ENCODE peak calls at places on chromosomes 12 and 14, in nine cellular contexts. O is CD4-positive, alpha-beta T cell; U is PC-9; Q is RWPE1; H is uterus; B is esophagus muscularis mucosa; M is fibroblast of lung; S is fibroblast of the aortic adventitia; A is lower leg skin. F is an unnamed sample.
A peak's percentile ranks its signal among the peaks of the same experiment; 100 is the strongest.

GRCh38 chr14:57749267-57749666 is 116.6 kb downstream of the SLC35F4 start:
- DNase-seq in O (no peak), H (no peak), S (peak; percentile 51), Q (peak; percentile 66), M (peak; percentile 62), U (no peak), B (no peak), A (no peak), F (no peak)

GRCh38 chr12:89949457-89950195 is 241.0 kb upstream of the ATP2B1 start:
- DNase-seq in O (peak; percentile 62), H (peak; percentile 55), M (peak; percentile 83), A (no peak), B (no peak), U (peak; percentile 77), Q (peak; percentile 63), S (peak; percentile 77), F (no peak)

GRCh38 chr12:94625531-94625930 is 24.8 kb downstream of the TMCC3 start:
- DNase-seq in M (no peak), A (no peak), O (no peak), B (no peak), H (no peak), U (peak; percentile 37), S (no peak), Q (no peak), F (no peak)

GRCh38 chr14:60311417-60311816 is 62.4 kb downstream of the PPM1A start:
- DNase-seq in H (no peak), M (peak; percentile 37), A (no peak), U (no peak), O (no peak), S (peak; percentile 64), Q (no peak), B (no peak), F (no peak)

GRCh38 chr12:26691234-26691970 is 141.6 kb downstream of the ITPR2 start:
- DNase-seq in M (peak; percentile 99), S (peak; percentile 92), A (no peak), O (no peak), U (peak; percentile 88), B (no peak), Q (peak; percentile 86), H (no peak), F (peak; percentile 2)

GRCh38 chr14:67815573-67816235 is 686 bp downstream of the ZFYVE26 start:
- DNase-seq in U (peak; percentile 40), O (no peak), B (no peak), A (no peak), M (peak; percentile 66), H (no peak), Q (no peak), S (peak; percentile 57), F (no peak)

GRCh38 chr14:52325126-52325525 is 11.0 kb downstream of the PTGER2 start:
- DNase-seq in Q (no peak), U (no peak), A (no peak), O (no peak), M (peak; percentile 58), H (no peak), B (no peak), S (no peak), F (no peak)

GRCh38 chr12:116958402-116959197 is 47.9 kb downstream of the FBXW8 start:
- DNase-seq in Q (no peak), U (no peak), S (peak; percentile 23), O (no peak), A (no peak), M (peak; percentile 6), B (no peak), H (no peak), F (no peak)

GRCh38 chr14:28754209-28754985 is 12.2 kb upstream of the FOXG1 start:
- DNase-seq in O (no peak), Q (peak; percentile 66), B (no peak), M (peak; percentile 29), A (no peak), H (no peak), S (peak; percentile 70), U (no peak), F (peak; percentile 51)

DNA sequence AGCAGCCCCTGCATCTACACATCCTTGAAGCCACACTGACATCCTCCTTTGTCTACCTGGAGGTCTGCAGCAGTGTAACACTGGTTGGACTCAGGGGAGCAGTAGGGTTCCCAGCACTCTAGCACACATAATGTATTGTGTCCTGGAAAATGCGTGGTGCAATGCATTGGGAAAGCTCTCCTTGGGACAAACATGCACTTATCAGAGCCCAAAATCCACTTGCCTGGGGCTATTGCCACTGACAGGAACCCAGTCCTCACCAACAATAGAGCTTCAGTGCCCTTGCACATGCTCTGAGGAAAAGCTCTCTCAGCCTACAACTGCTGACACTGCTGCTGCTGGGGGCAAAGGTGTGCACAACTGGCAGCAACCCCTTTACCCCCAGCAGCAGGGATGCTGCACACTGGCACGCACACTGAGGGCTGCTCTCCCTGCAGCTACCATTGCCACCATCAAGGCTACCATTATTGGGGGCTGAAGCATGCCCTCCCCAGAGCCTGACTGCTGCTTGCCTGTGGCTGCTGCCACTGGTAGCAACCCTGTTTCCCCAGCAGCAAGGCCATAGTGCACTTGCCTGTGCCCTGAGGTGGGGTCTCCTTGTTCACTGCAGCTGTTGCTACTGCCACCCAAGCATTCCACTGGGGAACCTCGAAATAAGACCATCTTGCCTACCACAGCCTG is 221.9 kb downstream of the SLC38A4 start:
- DNase-seq in Q (no peak), U (no peak), A (no peak), B (no peak), M (no peak), O (no peak), H (no peak), S (no peak), F (no peak)
- TF ChIP-seq CTCF in Q (no peak), U (no peak), A (no peak), B (no peak), M (no peak), O (no peak), H (no peak), S (no peak), F (no peak)

DNA sequence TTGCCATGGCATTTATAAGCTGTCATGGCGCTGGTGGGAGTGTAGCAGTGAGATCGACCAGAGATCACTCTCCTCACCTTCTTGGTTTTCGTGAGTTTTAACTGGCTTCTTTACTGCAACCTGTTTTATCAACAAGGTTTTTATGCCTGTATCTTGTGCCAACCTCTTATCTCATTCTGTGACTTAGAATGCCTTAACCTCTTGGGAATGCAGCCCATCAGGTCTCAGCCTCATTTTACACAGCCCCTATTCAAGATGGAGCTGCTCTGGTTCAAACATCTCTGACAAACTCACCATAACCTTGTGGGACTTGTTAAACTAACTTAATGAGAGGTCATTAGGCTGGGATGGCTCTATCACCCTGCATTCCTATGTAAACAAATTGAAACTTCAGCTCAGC is 151.3 kb downstream of the CAND1 start:
- DNase-seq in O (no peak), S (no peak), Q (no peak), M (no peak), H (no peak), U (no peak), B (no peak), A (no peak), F (no peak)
- TF ChIP-seq CTCF in O (no peak), S (no peak), Q (no peak), M (no peak), H (no peak), U (no peak), B (no peak), A (no peak), F (no peak)

DNA sequence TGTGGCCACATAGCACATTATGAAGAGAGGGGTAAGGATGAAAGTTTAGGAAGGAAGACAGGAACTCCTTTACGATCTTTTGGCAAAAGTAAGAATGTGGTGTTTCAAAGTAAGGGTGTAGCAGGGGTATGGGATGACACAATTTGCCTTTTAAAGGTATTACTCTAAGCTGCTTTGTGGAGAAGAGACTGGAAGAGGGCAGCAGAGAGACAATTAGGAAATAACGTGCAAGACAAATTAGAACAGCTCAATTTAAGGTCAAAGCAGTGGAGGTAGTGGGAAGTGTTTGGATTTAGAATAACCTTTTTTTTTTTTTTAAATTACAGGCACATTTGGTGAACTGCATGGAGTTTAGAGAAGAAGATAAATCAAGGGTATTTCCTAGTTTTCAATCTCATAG is 342.6 kb downstream of the NOVA1 start:
- DNase-seq in S (peak; percentile 70), O (no peak), H (peak; percentile 25), U (no peak), A (peak; percentile 15), Q (peak; percentile 1), B (no peak), M (peak; percentile 18), F (no peak)
- TF ChIP-seq CTCF in S (peak; percentile 71), O (no peak), H (peak; percentile 45), U (peak; percentile 43), A (no peak), Q (peak; percentile 16), B (no peak), M (peak; percentile 51), F (peak; percentile 22)

DNA sequence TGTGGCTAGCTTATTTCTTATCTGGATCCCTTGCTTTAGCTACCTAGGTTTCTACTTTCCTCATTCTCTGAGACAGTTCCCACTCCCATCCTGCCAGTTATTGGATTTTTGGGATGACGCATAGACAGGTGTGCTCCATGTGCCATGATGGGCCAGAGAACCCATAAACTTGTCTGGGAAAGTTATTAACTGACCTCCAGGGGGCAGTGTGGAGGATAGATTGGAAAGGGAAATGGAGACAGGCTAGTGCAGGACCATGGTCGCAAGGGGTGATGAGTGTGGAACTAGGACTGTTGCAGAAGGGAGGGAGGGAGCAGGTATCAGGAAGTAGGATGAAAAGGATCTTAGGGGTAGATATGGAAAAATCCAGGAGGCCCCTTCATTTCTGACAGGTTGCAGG is 80.3 kb downstream of the ESRRB start:
- DNase-seq in H (no peak), A (no peak), S (peak; percentile 30), M (no peak), U (no peak), B (no peak), O (no peak), Q (peak; percentile 20), F (peak; percentile 65)
- TF ChIP-seq CTCF in H (no peak), A (no peak), S (peak; percentile 44), M (peak; percentile 26), U (peak; percentile 71), B (peak; percentile 26), O (peak; percentile 41), Q (no peak), F (peak; percentile 56)

GRCh38 chr14:35678403-35679028 is 130.6 kb downstream of the RALGAPA1 start:
- DNase-seq in A (no peak), M (no peak), S (no peak), Q (no peak), B (no peak), H (no peak), U (no peak), O (no peak), F (no peak)
- TF ChIP-seq CTCF in A (no peak), M (no peak), S (no peak), Q (no peak), B (no peak), H (no peak), U (no peak), O (no peak), F (no peak)